ENCODE peak calls at places on chromosomes 16 and 17, in seven cellular contexts. Z, M, Y, L, W, G and K are unnamed samples. For H3K9me3, the result is how much of the 10 kb centered on the place peaks cover.

GRCh38 chr17:66604381-66604780 is 230.5 kb upstream of the CACNG5 start:
- ATAC-seq in Z (no peak), M (no peak), Y (no peak), L (no peak), W (no peak), G (no peak), K (no peak)

GRCh38 chr17:16243811-16244567 is 27.0 kb downstream of the PIGL start:
- ATAC-seq in Z (no peak), M (no peak), Y (peak), L (no peak), W (peak), G (no peak), K (no peak)

GRCh38 chr17:43356450-43356849 is 42.3 kb upstream of the ARL4D start:
- ATAC-seq in Z (no peak), M (no peak), Y (no peak), L (no peak), W (no peak), G (no peak), K (no peak)

GRCh38 chr16:3766177-3766576 is 48.9 kb upstream of the TRAP1 start:
- ATAC-seq in Z (no peak), M (no peak), Y (no peak), L (no peak), W (no peak), G (no peak), K (no peak)

GRCh38 chr17:62629556-62630364 is 2.3 kb downstream of the MRC2 start:
- ATAC-seq in Z (no peak), M (no peak), Y (no peak), L (no peak), W (no peak), G (peak), K (no peak)

GRCh38 chr17:9473716-9474115 is 101.9 kb downstream of the STX8 start:
- ATAC-seq in Z (no peak), M (no peak), Y (no peak), L (no peak), W (no peak), G (no peak), K (no peak)

GRCh38 chr17:65121916-65122821 is 15.0 kb upstream of the RGS9 start:
- ATAC-seq in Z (no peak), M (peak), Y (no peak), L (peak), W (no peak), G (no peak), K (no peak)

GRCh38 chr17:45873728-45874127 is 20.6 kb upstream of the MAPT start:
- ATAC-seq in Z (no peak), M (no peak), Y (peak), L (peak), W (no peak), G (no peak), K (no peak)

GRCh38 chr16:71540-72341 is 690 bp downstream of the RHBDF1 start:
- ATAC-seq in Z (no peak), M (peak), Y (peak), L (no peak), W (peak), G (peak), K (peak)

GRCh38 chr16:85460983-85461813 is 151.9 kb upstream of the GSE1 start:
- ATAC-seq in Z (peak), M (no peak), Y (peak), L (no peak), W (peak), G (peak), K (peak)

DNA sequence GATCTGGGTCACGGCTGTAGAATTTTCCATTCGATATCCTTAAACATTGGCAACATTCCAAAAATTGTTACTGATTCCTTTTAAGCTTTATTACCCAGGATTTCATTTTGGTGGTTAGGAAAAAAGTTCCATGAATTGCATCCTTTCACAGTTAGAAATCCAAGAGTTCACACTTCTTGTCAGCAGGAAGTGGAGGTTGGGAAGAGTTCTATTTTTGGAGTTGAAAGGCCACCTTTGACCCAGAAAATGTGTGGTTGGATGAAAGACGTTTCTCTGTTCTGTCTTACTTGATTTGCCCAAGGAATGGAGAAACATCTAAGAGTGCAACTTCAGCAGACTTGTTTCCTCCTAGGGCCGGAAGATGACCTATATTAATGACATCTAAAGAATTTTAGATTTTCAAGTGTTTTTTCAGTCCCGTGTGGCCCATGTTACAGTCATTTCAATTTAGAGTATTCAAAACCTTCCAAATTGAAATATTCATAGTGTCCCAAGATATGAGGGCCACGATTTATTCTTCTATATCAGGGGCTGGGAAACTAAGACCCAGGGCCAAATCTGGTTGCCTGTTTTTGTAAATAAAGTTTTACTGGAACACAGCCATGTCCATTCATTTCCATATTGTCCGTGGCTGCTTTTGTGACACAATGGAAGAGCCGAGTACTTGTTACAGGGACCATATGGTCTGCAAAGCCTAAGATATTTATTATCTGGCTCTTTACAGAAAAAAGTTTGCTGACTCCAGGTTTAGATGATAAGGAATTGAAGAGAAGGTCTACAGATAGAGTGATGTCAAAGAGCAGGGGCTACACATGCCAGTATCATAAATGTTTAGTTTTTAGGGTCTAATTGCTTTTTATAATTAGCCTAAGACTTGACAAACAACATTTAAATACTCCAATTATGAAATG is 50.2 kb downstream of the CDK5R1 start:
- ATAC-seq in Z (no peak), M (no peak), Y (no peak), L (no peak), W (no peak), G (no peak), K (no peak)
- TF ChIP-seq POLR2AphosphoS5 in Z (peak), M (no peak), Y (no peak), L (no peak), W (no peak), G (no peak), K (no peak)

DNA sequence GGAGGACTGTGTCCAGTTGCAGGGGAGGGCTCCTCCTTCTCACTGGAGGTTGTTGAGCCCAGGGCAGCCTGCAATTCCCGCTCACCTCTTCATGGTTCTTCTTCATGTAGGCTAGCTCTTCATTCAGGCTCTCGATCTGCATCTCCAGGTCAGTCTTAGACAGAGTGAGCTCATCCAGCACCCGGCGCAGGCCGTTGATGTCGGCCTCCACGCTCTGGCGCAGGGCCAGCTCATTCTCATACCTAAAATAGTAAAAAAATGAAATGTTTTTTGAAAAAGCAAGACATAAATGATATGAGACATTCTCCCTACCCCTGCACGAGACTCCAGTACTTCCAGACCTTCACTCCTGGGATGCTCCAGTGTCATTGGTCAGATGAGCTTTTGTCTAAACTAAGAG is 2.2 kb downstream of the KRT13 start:
- ATAC-seq in Z (no peak), M (no peak), Y (no peak), L (no peak), W (no peak), G (no peak), K (no peak)
- H3K4me3 ChIP-seq in Z (no peak), M (no peak), Y (no peak), L (no peak), W (no peak), G (no peak), K (no peak)

DNA sequence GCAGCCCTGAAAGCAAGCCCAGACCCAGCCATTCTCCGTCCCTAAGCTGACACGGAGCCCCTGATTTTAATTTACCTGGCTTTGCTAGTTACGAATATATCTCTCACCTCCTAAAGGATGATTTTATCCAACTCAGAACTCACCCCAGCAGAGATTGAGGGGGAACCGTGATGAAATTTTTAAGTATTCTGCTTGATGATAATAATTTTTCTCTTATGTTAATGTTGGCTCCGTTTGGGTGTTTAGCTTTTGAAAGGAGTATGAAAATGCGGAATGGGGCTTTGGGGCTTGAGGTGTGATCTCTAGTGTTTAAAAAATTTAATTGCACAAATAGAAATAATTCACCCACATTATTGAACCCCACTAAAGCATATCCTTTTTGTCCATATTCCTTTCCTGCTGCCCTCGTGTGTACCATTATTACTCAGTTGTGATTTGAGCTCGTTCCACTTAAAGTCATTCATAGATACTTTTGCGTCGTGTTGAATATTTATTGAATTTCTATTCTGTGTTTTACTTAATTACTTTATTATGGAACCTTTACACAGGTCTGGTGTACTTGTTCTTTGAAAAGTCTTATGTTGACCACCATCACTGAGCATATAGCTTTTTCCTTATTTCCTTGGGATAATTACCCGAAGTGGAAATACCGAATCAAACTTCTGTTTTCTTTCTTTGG is 775 bp downstream of the PRPSAP2 start:
- ATAC-seq in Z (no peak), M (no peak), Y (no peak), L (no peak), W (no peak), G (no peak), K (no peak)
- H3K9me3 ChIP-seq in Z (under half), M (under half), Y (under half), L (under half), W (under half), G (under half), K (under half)

GRCh38 chr16:68296291-68296690 is 14.5 kb downstream of the SLC7A6OS start:
- ATAC-seq in Z (no peak), M (no peak), Y (no peak), L (no peak), W (no peak), G (no peak), K (no peak)
- TF ChIP-seq POLR2AphosphoS5 in Z (no peak), M (no peak), Y (peak), L (peak), W (peak), G (no peak), K (no peak)

GRCh38 chr16:87723224-87723619 is 42.6 kb downstream of the KLHDC4 start:
- ATAC-seq in Z (no peak), M (no peak), Y (peak), L (peak), W (no peak), G (no peak), K (peak)
- H3K4me3 ChIP-seq in Z (no peak), M (no peak), Y (no peak), L (no peak), W (no peak), G (no peak), K (no peak)

GRCh38 chr16:34078697-34079096 is 619.3 kb downstream of the TP53TG3F start:
- ATAC-seq in Z (no peak), M (no peak), Y (no peak), L (no peak), W (no peak), G (no peak), K (no peak)
- H3K9me3 ChIP-seq in Z (half or more), M (under half), Y (under half), L (under half), W (half or more), G (under half), K (under half)

GRCh38 chr16:62079236-62079635 is 43.0 kb upstream of the CDH8 start:
- ATAC-seq in Z (no peak), M (no peak), Y (no peak), L (no peak), W (no peak), G (no peak), K (no peak)

GRCh38 chr16:62077998-62078397 is 41.8 kb upstream of the CDH8 start:
- ATAC-seq in Z (no peak), M (no peak), Y (no peak), L (peak), W (peak), G (no peak), K (no peak)
- TF ChIP-seq POLR2AphosphoS5 in Z (no peak), M (no peak), Y (no peak), L (no peak), W (no peak), G (no peak), K (no peak)